ENCODE peak calls at places on chromosomes 7 and 10, in nine cellular contexts. B, Q, L, R, V, H, P, O and E are unnamed samples.

GRCh38 chr10:8084799-8085198 is 30.3 kb downstream of the GATA3 start:
- DNase-seq in B (no peak), Q (no peak), L (no peak), R (no peak), V (no peak), H (no peak), P (no peak), O (no peak), E (no peak)

GRCh38 chr10:22805304-22805703 is 90.9 kb upstream of the PIP4K2A start:
- DNase-seq in B (no peak), Q (no peak), L (no peak), R (no peak), V (peak), H (no peak), P (no peak), O (no peak), E (no peak)

GRCh38 chr7:96596120-96596826 is 113.4 kb downstream of the SEM1 start:
- DNase-seq in B (no peak), Q (no peak), L (no peak), R (no peak), V (peak), H (no peak), P (no peak), O (no peak), E (no peak)

GRCh38 chr10:3486346-3487065 is 298.5 kb downstream of the KLF6 start:
- DNase-seq in B (no peak), Q (peak), L (peak), R (peak), V (no peak), H (peak), P (peak), O (peak), E (no peak)

GRCh38 chr10:44306762-44307161 is 78.1 kb downstream of the CXCL12 start:
- DNase-seq in B (no peak), Q (no peak), L (no peak), R (no peak), V (peak), H (no peak), P (no peak), O (no peak), E (no peak)

GRCh38 chr10:78255796-78256638 is 222.4 kb downstream of the RPS24 start:
- DNase-seq in B (peak), Q (peak), L (peak), R (no peak), V (peak), H (no peak), P (peak), O (no peak), E (no peak)

GRCh38 chr10:133287832-133288500 is 11.3 kb upstream of the ADAM8 start:
- DNase-seq in B (no peak), Q (no peak), L (no peak), R (no peak), V (no peak), H (no peak), P (no peak), O (no peak), E (no peak)

GRCh38 chr10:5458425-5458824 is 40.9 kb downstream of the CALML5 start:
- DNase-seq in B (no peak), Q (no peak), L (no peak), R (no peak), V (no peak), H (no peak), P (no peak), O (no peak), E (no peak)

GRCh38 chr7:141949068-141949467 is 2.3 kb upstream of the CLEC5A start:
- DNase-seq in B (no peak), Q (no peak), L (no peak), R (no peak), V (no peak), H (no peak), P (no peak), O (no peak), E (no peak)

GRCh38 chr10:129541748-129542487 is 74.9 kb downstream of the MGMT start:
- DNase-seq in B (no peak), Q (no peak), L (no peak), R (no peak), V (no peak), H (no peak), P (no peak), O (no peak), E (no peak)

GRCh38 chr7:90717286-90718060 is 121.4 kb downstream of the CDK14 start:
- DNase-seq in B (no peak), Q (no peak), L (no peak), R (no peak), V (peak), H (no peak), P (peak), O (no peak), E (no peak)

GRCh38 chr7:97732567-97733275 is 835 bp downstream of the TAC1 start:
- DNase-seq in B (no peak), Q (no peak), L (no peak), R (peak), V (no peak), H (peak), P (no peak), O (no peak), E (no peak)

GRCh38 chr10:15168296-15168780 is at the start of gene NMT2:
- DNase-seq in B (peak), Q (peak), L (peak), R (no peak), V (no peak), H (no peak), P (peak), O (no peak), E (no peak)

GRCh38 chr7:139972000-139972399 is 90.8 kb downstream of the PARP12 start:
- DNase-seq in B (no peak), Q (no peak), L (no peak), R (no peak), V (no peak), H (no peak), P (no peak), O (no peak), E (no peak)

GRCh38 chr7:23679898-23680416 is at the start of gene FAM221A:
- DNase-seq in B (peak), Q (peak), L (peak), R (peak), V (peak), H (peak), P (peak), O (peak), E (peak)

GRCh38 chr10:80400136-80400804 is 8.1 kb upstream of the PRXL2A start:
- DNase-seq in B (no peak), Q (no peak), L (no peak), R (no peak), V (no peak), H (no peak), P (no peak), O (no peak), E (no peak)

GRCh38 chr7:83072576-83073517 is 89.8 kb downstream of the PCLO start:
- DNase-seq in B (no peak), Q (no peak), L (no peak), R (no peak), V (no peak), H (no peak), P (no peak), O (no peak), E (no peak)

GRCh38 chr7:29955799-29956476 is 33.7 kb downstream of the SCRN1 start:
- DNase-seq in B (peak), Q (peak), L (no peak), R (peak), V (no peak), H (peak), P (no peak), O (no peak), E (no peak)

GRCh38 chr7:31464601-31465000 is 49.3 kb upstream of the ITPRID1 start:
- DNase-seq in B (no peak), Q (no peak), L (peak), R (no peak), V (no peak), H (no peak), P (peak), O (no peak), E (no peak)

GRCh38 chr10:84493951-84494848 is 165.8 kb downstream of the CCSER2 start:
- DNase-seq in B (no peak), Q (no peak), L (peak), R (no peak), V (peak), H (no peak), P (peak), O (no peak), E (no peak)

GRCh38 chr10:119525116-119525515 is 17.4 kb downstream of the RGS10 start:
- DNase-seq in B (no peak), Q (no peak), L (no peak), R (no peak), V (no peak), H (no peak), P (no peak), O (no peak), E (no peak)

GRCh38 chr7:86814980-86815379 is 171.3 kb downstream of the GRM3 start:
- DNase-seq in B (no peak), Q (no peak), L (no peak), R (no peak), V (peak), H (peak), P (no peak), O (peak), E (no peak)

GRCh38 chr7:138900040-138900828 is 81.0 kb downstream of the KIAA1549 start:
- DNase-seq in B (no peak), Q (no peak), L (no peak), R (no peak), V (no peak), H (no peak), P (no peak), O (no peak), E (no peak)

GRCh38 chr10:24215193-24215592 is 6.3 kb downstream of the KIAA1217 start:
- DNase-seq in B (no peak), Q (no peak), L (no peak), R (no peak), V (no peak), H (no peak), P (no peak), O (no peak), E (no peak)

GRCh38 chr10:11397980-11398580 is 213.4 kb downstream of the USP6NL start:
- DNase-seq in B (no peak), Q (no peak), L (no peak), R (no peak), V (peak), H (no peak), P (no peak), O (no peak), E (no peak)

GRCh38 chr10:24208661-24209420 is at the start of gene KIAA1217:
- DNase-seq in B (peak), Q (peak), L (no peak), R (peak), V (peak), H (peak), P (no peak), O (peak), E (peak)

GRCh38 chr7:332020-332517 is 42.1 kb downstream of the FOXL3 start:
- DNase-seq in B (no peak), Q (peak), L (no peak), R (no peak), V (no peak), H (no peak), P (no peak), O (peak), E (no peak)

GRCh38 chr7:94696981-94697670 is 41.2 kb upstream of the SGCE start:
- DNase-seq in B (peak), Q (peak), L (peak), R (no peak), V (peak), H (no peak), P (peak), O (no peak), E (no peak)

GRCh38 chr10:130175074-130175473 is 38.9 kb downstream of the GLRX3 start:
- DNase-seq in B (no peak), Q (no peak), L (no peak), R (no peak), V (no peak), H (no peak), P (no peak), O (no peak), E (no peak)

GRCh38 chr10:97778452-97779302 is 6.9 kb upstream of the SFRP5 start:
- DNase-seq in B (no peak), Q (no peak), L (no peak), R (no peak), V (no peak), H (no peak), P (no peak), O (no peak), E (no peak)

GRCh38 chr10:86372119-86372784 is 5.7 kb upstream of the GRID1 start:
- DNase-seq in B (no peak), Q (peak), L (no peak), R (peak), V (no peak), H (no peak), P (no peak), O (no peak), E (peak)

GRCh38 chr10:71603190-71603589 is 116.4 kb downstream of the C10orf105 start:
- DNase-seq in B (no peak), Q (no peak), L (no peak), R (no peak), V (no peak), H (no peak), P (no peak), O (no peak), E (no peak)

GRCh38 chr10:3554121-3554522 is 230.9 kb downstream of the KLF6 start:
- DNase-seq in B (no peak), Q (no peak), L (no peak), R (no peak), V (no peak), H (no peak), P (no peak), O (no peak), E (no peak)

GRCh38 chr10:91009121-91009520 is 88.2 kb upstream of the ANKRD1 start:
- DNase-seq in B (no peak), Q (no peak), L (no peak), R (no peak), V (no peak), H (no peak), P (no peak), O (no peak), E (no peak)

GRCh38 chr10:26697922-26698608 is 564 bp downstream of the PDSS1 start:
- DNase-seq in B (no peak), Q (no peak), L (peak), R (no peak), V (no peak), H (no peak), P (no peak), O (peak), E (no peak)

GRCh38 chr10:97796651-97797050 is 24.9 kb upstream of the SFRP5 start:
- DNase-seq in B (no peak), Q (no peak), L (no peak), R (no peak), V (no peak), H (no peak), P (no peak), O (no peak), E (no peak)

GRCh38 chr7:151168022-151168786 is 710 bp upstream of the GBX1 start:
- DNase-seq in B (no peak), Q (no peak), L (peak), R (peak), V (no peak), H (peak), P (no peak), O (peak), E (peak)

DNA sequence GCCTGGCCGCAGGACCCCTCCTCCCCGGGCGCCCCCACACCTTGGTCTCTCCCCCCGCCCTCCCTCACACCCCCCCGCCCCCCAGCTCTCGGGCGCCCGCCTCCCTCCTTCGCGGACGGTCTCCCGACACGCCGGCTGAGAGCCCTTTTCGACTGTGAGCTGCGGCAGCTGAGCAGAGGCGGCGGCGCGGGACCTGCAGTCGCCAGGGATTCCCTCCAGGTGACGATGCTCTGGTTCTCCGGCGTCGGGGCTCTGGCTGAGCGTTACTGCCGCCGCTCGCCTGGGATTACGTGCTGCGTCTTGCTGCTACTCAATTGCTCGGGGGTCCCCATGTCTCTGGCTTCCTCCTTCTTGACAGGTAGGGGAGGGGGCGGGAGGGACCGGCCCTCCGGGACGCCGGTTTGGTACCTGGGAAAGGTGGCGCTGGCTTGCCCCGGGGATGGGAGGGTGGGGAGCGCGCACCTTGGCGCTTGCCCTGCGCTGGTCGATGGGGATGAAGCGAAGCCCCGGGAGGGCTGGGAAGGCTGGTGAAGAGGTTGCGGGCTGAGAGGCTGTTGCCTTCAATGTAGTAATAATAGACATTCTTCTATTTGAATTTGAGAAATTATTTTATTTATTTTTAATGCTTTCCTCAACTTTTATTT is at the start of gene BMPER:
- DNase-seq in B (no peak), Q (peak), L (peak), R (peak), V (peak), H (peak), P (no peak), O (peak), E (peak)
- TF ChIP-seq CTCF in B (no peak), Q (no peak), L (no peak), R (no peak), V (no peak), H (no peak), P (peak), O (no peak), E (no peak)

DNA sequence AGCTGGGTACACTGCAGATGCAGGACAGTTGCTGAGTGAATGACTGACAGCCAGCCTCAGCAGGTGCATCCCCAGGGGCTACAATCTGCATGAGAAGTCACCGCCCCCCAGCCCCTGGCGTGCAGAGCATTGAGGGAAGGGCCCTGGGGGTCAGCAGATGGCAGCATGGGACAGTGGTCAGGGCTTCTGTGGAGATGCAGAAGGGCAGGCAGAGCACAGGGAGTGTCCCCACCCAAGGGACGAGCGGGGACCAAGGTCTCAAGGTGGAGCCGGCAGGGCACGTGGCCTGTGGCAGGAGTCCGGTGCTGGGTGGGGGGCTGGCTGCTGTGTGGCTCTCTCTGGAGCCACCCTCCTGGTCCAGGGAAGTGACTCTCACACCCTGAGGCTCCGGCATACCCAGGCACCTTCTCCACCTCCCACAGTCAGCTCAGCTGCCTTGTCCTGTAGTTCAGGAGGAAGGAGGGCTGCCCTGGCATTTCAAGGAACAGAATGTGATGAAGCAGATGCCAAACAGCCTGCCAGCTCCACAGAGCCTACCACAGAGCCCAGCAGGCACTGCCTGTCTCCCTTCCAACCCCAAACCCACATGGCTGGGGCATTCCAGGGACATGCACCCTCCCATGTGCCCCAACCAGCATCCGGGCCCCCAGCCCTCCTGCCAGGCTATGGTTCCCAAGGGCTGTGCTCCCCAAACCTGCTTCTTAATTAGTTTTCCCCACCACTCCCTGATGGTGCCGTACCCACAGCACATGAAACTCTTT is 114.5 kb downstream of the TMEM130 start:
- DNase-seq in B (no peak), Q (no peak), L (no peak), R (peak), V (no peak), H (no peak), P (no peak), O (no peak), E (no peak)
- TF ChIP-seq CTCF in B (no peak), Q (no peak), L (peak), R (no peak), V (no peak), H (no peak), P (no peak), O (no peak), E (no peak)

DNA sequence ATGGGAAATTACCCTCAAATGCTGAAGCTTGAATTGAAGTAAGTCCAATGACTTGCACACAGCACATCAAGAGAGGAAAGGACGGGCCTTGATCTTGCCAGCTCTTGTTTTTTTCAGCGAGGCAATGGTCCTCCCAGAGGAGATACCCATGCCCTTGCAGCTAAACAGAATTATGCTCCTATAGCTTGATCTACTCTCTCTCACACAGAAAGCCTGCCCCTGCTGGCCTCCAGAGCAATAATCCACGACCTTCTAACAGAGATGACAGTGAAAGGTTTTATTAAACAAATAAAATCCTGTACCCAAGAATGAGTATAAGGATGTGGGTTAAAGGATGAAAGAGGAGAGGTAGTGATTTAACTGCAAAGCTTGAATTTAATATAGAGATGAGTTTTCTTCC is 268.0 kb downstream of the ADRA2A start:
- DNase-seq in B (no peak), Q (no peak), L (no peak), R (peak), V (peak), H (no peak), P (no peak), O (no peak), E (no peak)
- TF ChIP-seq CTCF in B (no peak), Q (no peak), L (no peak), R (peak), V (peak), H (peak), P (peak), O (no peak), E (peak)

GRCh38 chr7:2100278-2101205 is 132.2 kb downstream of the MAD1L1 start:
- DNase-seq in B (no peak), Q (no peak), L (no peak), R (no peak), V (no peak), H (no peak), P (no peak), O (no peak), E (no peak)
- TF ChIP-seq CTCF in B (no peak), Q (no peak), L (no peak), R (no peak), V (no peak), H (no peak), P (no peak), O (no peak), E (no peak)

DNA sequence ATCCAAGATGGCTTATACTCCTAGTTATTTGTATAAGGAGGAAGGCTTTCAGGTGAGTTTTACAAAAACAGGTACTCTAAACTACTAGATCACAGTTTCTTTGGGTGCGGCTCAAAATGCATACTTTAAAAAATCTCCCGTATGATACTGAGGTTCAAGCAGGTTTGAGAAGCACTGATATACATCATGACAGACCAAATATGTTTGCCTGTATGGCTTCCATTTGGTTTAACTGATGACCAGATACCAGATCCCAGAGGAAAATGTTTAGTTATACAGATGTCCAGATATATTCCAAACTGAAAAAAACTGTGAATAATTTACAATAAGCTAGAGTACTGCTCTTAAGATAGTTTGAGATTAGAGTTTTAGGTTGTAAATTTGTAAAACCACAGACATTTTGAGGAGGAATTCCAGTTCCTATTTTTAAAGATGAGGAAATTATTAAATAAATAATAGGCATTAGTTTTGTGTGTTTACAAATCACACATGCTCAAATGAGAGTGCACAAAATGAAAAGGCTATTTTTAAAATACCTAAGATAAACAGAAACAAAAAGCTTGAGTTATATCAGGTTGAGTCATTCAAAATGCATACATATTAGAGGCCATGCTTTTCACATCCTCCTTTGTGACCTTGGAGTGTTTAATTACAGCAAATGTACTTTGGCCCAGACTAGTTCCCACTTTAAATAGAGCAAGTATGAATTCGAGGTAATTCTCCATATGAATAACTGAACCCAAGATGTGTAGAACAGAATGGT is 60.5 kb downstream of the SEMA3C start:
- DNase-seq in B (no peak), Q (no peak), L (no peak), R (no peak), V (peak), H (no peak), P (no peak), O (no peak), E (no peak)
- TF ChIP-seq CTCF in B (no peak), Q (no peak), L (no peak), R (no peak), V (no peak), H (no peak), P (no peak), O (no peak), E (no peak)

GRCh38 chr7:103094102-103094501 is 19.2 kb downstream of the ARMC10 start:
- DNase-seq in B (no peak), Q (no peak), L (no peak), R (no peak), V (no peak), H (no peak), P (no peak), O (no peak), E (no peak)
- TF ChIP-seq CTCF in B (no peak), Q (no peak), L (peak), R (no peak), V (no peak), H (no peak), P (peak), O (no peak), E (peak)